ENCODE peak calls at places on chromosomes 4 and X, in four cellular contexts. C is stimulated activated CD4-positive, alpha-beta T cell treated with anti-CD3 and anti-CD28 coated beads, Interleukin-12 subunit alpha, Interleukin-12 subunit beta, amount 100 ng/mL, for 4 hours; E is NCI-H226; Q is activated T-helper 1 cell treated with Interleukin-2 at 50 U/mL for 16 hours. N is an unnamed sample.

GRCh38 chrX:147376601-147377387 is 534.9 kb upstream of the FMR1 start:
- DNase-seq in C (no peak), E (no peak), Q (no peak), N (no peak)

GRCh38 chrX:2159393-2159792 is 341.4 kb downstream of the DHRSX start:
- DNase-seq in C (no peak), E (no peak), Q (no peak), N (no peak)

GRCh38 chrX:24513416-24513815 is 48.3 kb downstream of the PDK3 start:
- DNase-seq in C (no peak), E (no peak), Q (no peak), N (peak)

GRCh38 chr4:148015468-148015867 is 283.6 kb downstream of the ARHGAP10 start:
- DNase-seq in C (no peak), E (no peak), Q (no peak), N (no peak)

GRCh38 chr4:8278421-8279287 is 9.1 kb downstream of the HTRA3 start:
- DNase-seq in C (no peak), E (peak), Q (no peak), N (no peak)

GRCh38 chrX:77415161-77415560 is 32.0 kb upstream of the FGF16 start:
- DNase-seq in C (no peak), E (no peak), Q (no peak), N (no peak)

GRCh38 chr4:37662861-37663390 is 23.2 kb downstream of the RELL1 start:
- DNase-seq in C (no peak), E (no peak), Q (no peak), N (no peak)

GRCh38 chr4:5753366-5753765 is 42.4 kb downstream of the EVC start:
- DNase-seq in C (no peak), E (no peak), Q (no peak), N (no peak)

GRCh38 chr4:98539741-98540140 is 118.7 kb downstream of the TSPAN5 start:
- DNase-seq in C (no peak), E (no peak), Q (no peak), N (no peak)

GRCh38 chr4:150314031-150314430 is 235.8 kb downstream of the DCLK2 start:
- DNase-seq in C (no peak), E (no peak), Q (no peak), N (no peak)

GRCh38 chr4:74934016-74934821 is 1.3 kb downstream of the PARM1 start:
- DNase-seq in C (no peak), E (no peak), Q (no peak), N (peak)

GRCh38 chrX:65837875-65838549 is 170.6 kb downstream of the MSN start:
- DNase-seq in C (no peak), E (no peak), Q (no peak), N (no peak)

N was measured in stimulated activated naive B cell treated with anti-CD40 and anti-IgM and Interleukin-4, amounts not matched to agents 10 μg/mL and 1 μg/mL and 100 μg/mL, for 72 hours.